ENCODE peak calls at places on chromosomes 13 and 19, in eight cellular contexts. K is SJSA1, Z is neuronal stem cell, U is kidney, M is uterus, C is thoracic aorta, H is fibroblast of lung, A is neural progenitor cell. G is an unnamed sample. For H3K4me1, the result is how much of the 10 kb centered on the place peaks cover.

GRCh38 chr13:25440081-25440480 is 68.3 kb downstream of the ATP8A2 start:
- DNase-seq in K (no peak), Z (no peak), U (no peak), M (no peak), C (no peak), H (no peak), A (no peak), G (no peak)

GRCh38 chr19:50899549-50899948 is 11.6 kb downstream of the KLK4 start:
- DNase-seq in K (no peak), Z (no peak), U (no peak), M (no peak), C (no peak), H (no peak), A (no peak), G (no peak)

GRCh38 chr19:17079710-17080440 is 4.3 kb downstream of the MYO9B start:
- DNase-seq in K (peak), Z (peak), U (no peak), M (peak), C (peak), H (peak), A (peak), G (peak)

GRCh38 chr13:25688524-25688923 is 316.8 kb downstream of the ATP8A2 start:
- DNase-seq in K (no peak), Z (no peak), U (no peak), M (no peak), C (no peak), H (no peak), A (no peak), G (no peak)

GRCh38 chr19:7652061-7652641 is 15.2 kb downstream of the STXBP2 start:
- DNase-seq in K (peak), Z (peak), U (peak), M (peak), C (no peak), H (peak), A (peak), G (peak)

GRCh38 chr19:19628499-19629134 is 597 bp upstream of the LPAR2 start:
- DNase-seq in K (no peak), Z (peak), U (peak), M (no peak), C (no peak), H (peak), A (peak), G (no peak)

GRCh38 chr19:47404334-47405196 is 14.8 kb downstream of the MEIS3 start:
- DNase-seq in K (no peak), Z (no peak), U (no peak), M (no peak), C (no peak), H (no peak), A (no peak), G (no peak)

GRCh38 chr13:78978381-78978998 is 319.5 kb upstream of the OBI1 start:
- DNase-seq in K (peak), Z (peak), U (no peak), M (no peak), C (no peak), H (peak), A (peak), G (no peak)

GRCh38 chr13:54162069-54162468 is 1133.5 kb downstream of the OLFM4 start:
- DNase-seq in K (no peak), Z (no peak), U (no peak), M (no peak), C (no peak), H (no peak), A (peak), G (no peak)

GRCh38 chr19:42024622-42025111 is 30.6 kb upstream of the ATP1A3 start:
- DNase-seq in K (no peak), Z (no peak), U (no peak), M (peak), C (no peak), H (peak), A (no peak), G (no peak)

GRCh38 chr19:29724102-29724641 is 9.1 kb upstream of the C19orf12 start:
- DNase-seq in K (no peak), Z (peak), U (peak), M (no peak), C (no peak), H (peak), A (peak), G (no peak)

GRCh38 chr13:49584771-49585182 is 581 bp downstream of the RCBTB1 start:
- DNase-seq in K (no peak), Z (peak), U (no peak), M (no peak), C (no peak), H (peak), A (peak), G (no peak)

GRCh38 chr13:102772042-102772425 is 1.6 kb downstream of the TEX30 start:
- DNase-seq in K (no peak), Z (no peak), U (no peak), M (no peak), C (no peak), H (no peak), A (no peak), G (no peak)

GRCh38 chr19:15237759-15238638 is 5.8 kb upstream of the EPHX3 start:
- DNase-seq in K (no peak), Z (no peak), U (no peak), M (no peak), C (no peak), H (no peak), A (no peak), G (no peak)
- H3K4me1 ChIP-seq in K (under half), Z (under half), U (under half), M (under half), C (under half), H (under half), A (under half), G (under half)

GRCh38 chr13:98216135-98216565 is 39.1 kb upstream of the RNF113B start:
- DNase-seq in K (peak), Z (no peak), U (peak), M (no peak), C (no peak), H (peak), A (no peak), G (peak)

GRCh38 chr13:98219685-98220084 is 42.6 kb upstream of the RNF113B start:
- DNase-seq in K (no peak), Z (no peak), U (no peak), M (no peak), C (no peak), H (no peak), A (no peak), G (no peak)

GRCh38 chr13:98215508-98215907 is 38.4 kb upstream of the RNF113B start:
- DNase-seq in K (no peak), Z (no peak), U (no peak), M (no peak), C (no peak), H (no peak), A (no peak), G (no peak)

GRCh38 chr13:98216711-98217110 is 39.6 kb upstream of the RNF113B start:
- DNase-seq in K (no peak), Z (no peak), U (no peak), M (no peak), C (no peak), H (no peak), A (no peak), G (no peak)

DNA sequence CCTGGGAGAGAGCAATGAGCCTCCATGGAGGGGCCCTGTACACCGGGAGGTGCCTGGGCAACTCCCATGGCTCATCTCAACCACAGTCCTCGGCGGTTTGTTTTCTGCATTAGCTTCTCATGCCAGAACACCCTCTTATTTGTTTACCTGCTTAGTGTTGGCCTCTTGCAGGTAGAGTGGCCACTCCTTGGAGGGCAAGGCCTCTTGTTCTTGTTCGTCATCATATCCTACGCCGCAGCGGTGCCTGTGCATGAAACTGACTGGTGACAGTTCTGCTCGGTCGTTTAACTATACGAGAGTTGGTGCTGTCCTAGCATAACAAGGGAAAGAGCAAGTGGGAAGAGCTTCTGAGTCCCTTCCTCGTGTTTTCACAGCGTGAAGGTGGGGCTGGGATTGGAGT is 40.5 kb upstream of the RNF113B start:
- DNase-seq in K (no peak), Z (no peak), U (no peak), M (no peak), C (no peak), H (no peak), A (no peak), G (no peak)
- H3K4me1 ChIP-seq in K (under half), Z (under half), U (under half), M (under half), C (under half), H (half or more), A (under half), G (under half)

DNA sequence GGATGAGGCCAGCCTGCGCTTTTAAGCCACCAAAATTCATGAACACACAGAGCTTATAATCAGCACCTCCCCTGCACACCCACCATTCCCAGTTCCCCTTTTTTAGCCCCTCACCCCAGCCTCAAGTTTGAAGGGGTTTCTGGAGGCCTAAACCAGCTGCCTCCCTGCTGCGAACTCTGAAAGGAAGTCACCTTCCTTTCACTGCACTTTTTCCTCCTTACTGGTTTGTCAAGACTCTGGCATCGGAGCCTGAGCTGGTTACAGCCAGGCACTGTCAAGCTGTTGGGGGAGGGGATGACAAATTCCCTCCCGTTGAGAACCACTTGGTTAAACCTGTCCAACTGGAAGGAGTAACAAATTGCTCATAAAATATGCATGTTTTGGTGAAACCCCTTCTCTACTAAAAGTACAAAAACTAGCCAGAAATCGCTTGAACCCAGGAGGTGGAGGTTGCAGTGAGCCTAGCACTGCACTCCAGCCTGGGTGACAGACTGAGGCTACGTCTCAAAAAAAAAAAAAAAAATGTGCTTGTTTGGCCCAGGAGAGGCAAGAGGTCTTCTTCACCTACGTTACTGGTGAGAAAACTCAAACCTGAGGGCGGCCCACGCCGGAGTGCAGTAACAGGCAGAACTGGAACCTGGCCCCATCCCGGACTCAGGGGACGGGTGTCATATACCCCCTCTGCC is 671 bp upstream of the ADAT3 start:
- DNase-seq in K (no peak), Z (peak), U (no peak), M (peak), C (no peak), H (no peak), A (peak), G (no peak)
- H3K4me1 ChIP-seq in K (under half), Z (under half), U (under half), M (under half), C (under half), H (under half), A (under half), G (under half)

GRCh38 chr19:8699908-8700307 is 1.3 kb upstream of the ACTL9 start:
- DNase-seq in K (no peak), Z (no peak), U (no peak), M (no peak), C (no peak), H (no peak), A (no peak), G (no peak)

GRCh38 chr19:8697671-8698432 is 743 bp downstream of the ACTL9 start:
- DNase-seq in K (no peak), Z (no peak), U (peak), M (no peak), C (no peak), H (no peak), A (peak), G (no peak)

GRCh38 chr19:8698433-8699063 is at the start of gene ACTL9:
- DNase-seq in K (no peak), Z (no peak), U (peak), M (no peak), C (no peak), H (no peak), A (no peak), G (no peak)

GRCh38 chr19:8696993-8697392 is 1.6 kb downstream of the ACTL9 start:
- DNase-seq in K (no peak), Z (no peak), U (no peak), M (no peak), C (no peak), H (no peak), A (no peak), G (no peak)

GRCh38 chr19:8702350-8702749 is 3.8 kb upstream of the ACTL9 start:
- DNase-seq in K (no peak), Z (no peak), U (no peak), M (no peak), C (no peak), H (no peak), A (no peak), G (no peak)
- H3K4me1 ChIP-seq in K (under half), Z (under half), U (under half), M (under half), C (under half), H (under half), A (under half), G (under half)

DNA sequence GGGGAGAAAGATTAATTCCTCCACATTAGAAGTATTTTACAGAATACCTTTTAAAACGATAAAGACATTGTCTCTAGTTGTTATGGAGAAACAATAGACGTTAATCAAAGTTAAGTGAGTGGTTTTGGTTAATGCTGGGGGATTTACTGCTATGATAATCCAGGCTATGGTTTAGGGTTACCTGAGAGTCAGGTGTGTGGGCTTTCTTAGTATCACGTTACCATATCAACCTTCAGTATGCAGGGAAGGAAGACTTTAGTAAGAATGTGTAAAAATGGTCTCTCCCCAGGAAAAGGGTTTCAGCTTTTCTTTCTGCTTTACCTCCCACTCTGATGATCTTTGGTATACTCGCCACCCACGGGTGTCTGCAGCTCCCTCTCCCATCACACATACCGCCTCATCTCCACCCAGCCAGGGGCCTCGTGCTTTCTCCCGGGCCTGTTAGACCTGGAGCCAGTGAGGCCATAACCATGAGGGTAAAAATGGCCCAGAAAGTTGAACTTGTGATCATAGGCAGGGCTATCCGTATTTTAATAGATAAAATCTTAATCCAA is 45.6 kb upstream of the WDFY2 start:
- DNase-seq in K (no peak), Z (no peak), U (no peak), M (no peak), C (no peak), H (no peak), A (no peak), G (no peak)
- H3K4me1 ChIP-seq in K (under half), Z (under half), U (under half), M (under half), C (under half), H (under half), A (under half), G (under half)

DNA sequence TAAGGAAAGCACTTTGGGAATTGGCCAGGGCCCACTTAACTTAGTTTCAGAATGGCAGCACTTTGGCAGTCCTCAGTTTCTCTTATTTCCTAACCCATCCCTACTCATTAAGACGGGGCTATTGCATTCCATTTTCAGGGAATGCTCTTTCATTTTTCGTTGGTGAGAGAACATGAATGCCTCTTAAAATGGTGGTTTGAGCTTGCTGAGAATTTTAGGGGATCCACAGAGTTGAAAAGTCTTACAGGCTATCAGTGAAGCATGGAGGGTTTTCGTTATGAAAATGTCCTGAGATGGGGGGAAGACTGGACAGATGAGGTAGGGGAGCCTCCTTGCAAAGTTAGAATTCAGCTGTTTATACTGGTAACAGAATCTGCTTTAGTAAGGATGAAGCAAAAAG is 71.4 kb downstream of the LRCH1 start:
- DNase-seq in K (no peak), Z (no peak), U (no peak), M (no peak), C (no peak), H (no peak), A (no peak), G (no peak)
- H3K4me1 ChIP-seq in K (under half), Z (under half), U (under half), M (under half), C (half or more), H (under half), A (under half), G (half or more)

GRCh38 chr19:31181535-31181934 is 167.7 kb downstream of the TSHZ3 start:
- DNase-seq in K (no peak), Z (no peak), U (no peak), M (no peak), C (no peak), H (no peak), A (no peak), G (no peak)
- H3K4me1 ChIP-seq in K (under half), Z (under half), U (under half), M (under half), C (under half), H (under half), A (under half), G (under half)

DNA sequence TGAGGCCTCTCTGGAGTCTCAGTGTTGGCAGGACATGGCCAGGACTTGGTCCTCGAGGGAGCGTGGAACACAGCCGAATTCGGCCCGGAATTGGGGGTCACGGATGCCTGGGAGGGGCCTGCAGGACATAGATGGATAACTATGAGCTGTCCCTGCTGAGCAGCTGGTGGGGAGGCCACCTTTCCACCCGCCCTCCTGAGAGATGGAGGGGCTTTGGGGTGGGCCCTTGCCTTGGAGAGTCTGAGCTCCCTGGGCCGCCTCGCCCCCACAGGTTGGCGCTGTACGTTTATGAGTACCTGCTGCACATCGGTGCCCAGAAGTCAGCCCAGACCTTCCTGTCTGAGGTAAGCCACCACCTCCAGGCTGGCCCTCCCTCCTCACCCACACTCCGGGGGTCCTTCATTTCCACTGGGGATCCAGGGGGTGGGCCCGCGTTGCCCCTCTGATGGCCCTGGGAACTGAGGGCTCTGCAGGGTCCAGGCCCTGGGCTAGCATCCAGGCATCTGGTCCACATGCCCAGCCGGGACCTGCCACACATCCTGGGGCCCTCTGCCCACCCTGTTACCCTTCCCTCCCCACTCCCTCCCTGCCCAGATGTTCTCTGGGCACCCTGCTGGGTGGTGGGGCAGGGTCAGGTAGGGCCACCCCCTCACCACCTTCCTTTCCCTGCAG is 8.0 kb downstream of the SSBP4 start:
- DNase-seq in K (no peak), Z (no peak), U (no peak), M (no peak), C (no peak), H (no peak), A (no peak), G (peak)
- H3K4me1 ChIP-seq in K (under half), Z (half or more), U (under half), M (under half), C (half or more), H (under half), A (under half), G (under half)

GRCh38 chr13:99498304-99499161 is 2.7 kb upstream of the TM9SF2 start:
- DNase-seq in K (peak), Z (peak), U (peak), M (peak), C (peak), H (peak), A (peak), G (peak)
- H3K4me1 ChIP-seq in K (under half), Z (under half), U (under half), M (under half), C (half or more), H (under half), A (under half), G (half or more)

G was measured in tibial artery.